ENCODE peak calls at places on chromosomes 13 and 19, in five cellular contexts. L is IMR-90, S is K562, Q is HepG2, R is H1. Y is an unnamed sample.

GRCh38 chr19:10979950-10980349 is 19.1 kb downstream of the SMARCA4 start:
- DNase-seq in S (no peak), R (no peak), Q (no peak), L (no peak), Y (no peak)

GRCh38 chr13:44758595-44759221 is 182.6 kb upstream of the TSC22D1 start:
- DNase-seq in L (peak), Q (peak), S (no peak), R (no peak), Y (peak)

GRCh38 chr19:44582581-44583265 is 30.6 kb upstream of the IGSF23 start:
- DNase-seq in Q (no peak), L (no peak), R (peak), S (peak), Y (peak)

GRCh38 chr19:13085673-13086072 is 17.0 kb downstream of the LYL1 start:
- DNase-seq in S (peak), R (no peak), L (no peak), Q (no peak), Y (no peak)

GRCh38 chr19:33444993-33445751 is 71.7 kb downstream of the CEBPG start:
- DNase-seq in R (no peak), S (no peak), Q (no peak), L (peak), Y (no peak)

GRCh38 chr19:13169769-13170168 is 19.6 kb downstream of the IER2 start:
- DNase-seq in L (peak), R (no peak), Q (no peak), S (no peak), Y (peak)

GRCh38 chr13:35771898-35772297 is 295.4 kb upstream of the MAB21L1 start:
- DNase-seq in Q (no peak), L (peak), R (no peak), S (no peak), Y (no peak)

GRCh38 chr13:75222031-75222430 is 259.9 kb downstream of the TBC1D4 start:
- DNase-seq in S (no peak), Q (no peak), R (no peak), L (peak), Y (no peak)

GRCh38 chr19:8005534-8006256 is at the start of gene ELAVL1:
- DNase-seq in R (peak), L (peak), S (peak), Q (peak), Y (peak)

GRCh38 chr13:44116562-44117315 is 237.0 kb downstream of the LACC1 start:
- DNase-seq in Q (no peak), R (peak), S (no peak), L (peak), Y (no peak)

GRCh38 chr13:24138911-24139310 is 21.6 kb upstream of the SPATA13 start:
- DNase-seq in R (no peak), S (no peak), Q (no peak), L (no peak), Y (no peak)

GRCh38 chr13:76223565-76223964 is 587.4 kb downstream of the LMO7 start:
- DNase-seq in Q (no peak), R (no peak), L (no peak), S (no peak), Y (no peak)

GRCh38 chr19:37963190-37963947 is 56.4 kb downstream of the SIPA1L3 start:
- DNase-seq in R (no peak), S (no peak), Q (peak), L (peak), Y (no peak)

GRCh38 chr19:38383184-38383583 is 4.7 kb downstream of the GGN start:
- DNase-seq in R (no peak), S (no peak), Q (no peak), L (no peak), Y (no peak)

GRCh38 chr13:45833663-45834062 is 17.9 kb downstream of the SIAH3 start:
- DNase-seq in Q (no peak), L (peak), R (peak), S (no peak), Y (no peak)
- TF ChIP-seq MAFK in Q (no peak), L (no peak), R (no peak), S (no peak), Y (no peak)

GRCh38 chr19:42313840-42314755 is 989 bp downstream of the TMEM145 start:
- DNase-seq in L (no peak), Q (no peak), S (no peak), R (no peak), Y (no peak)

GRCh38 chr19:42312370-42312769 is 739 bp upstream of the TMEM145 start:
- DNase-seq in L (no peak), R (no peak), Q (no peak), S (no peak), Y (no peak)

GRCh38 chr19:42309686-42310085 is 3.4 kb upstream of the TMEM145 start:
- DNase-seq in L (no peak), Q (no peak), R (no peak), S (no peak), Y (no peak)

GRCh38 chr19:42313096-42313839 is at the start of gene TMEM145:
- DNase-seq in L (peak), R (peak), Q (no peak), S (peak), Y (peak)

GRCh38 chr19:42311612-42312160 is 1.4 kb upstream of the TMEM145 start:
- DNase-seq in L (no peak), R (peak), S (peak), Q (no peak), Y (peak)
- TF ChIP-seq MAFK in L (no peak), R (no peak), S (no peak), Q (no peak), Y (no peak)

GRCh38 chr13:30638301-30638700 is 20.6 kb downstream of the USPL1 start:
- DNase-seq in L (no peak), Q (no peak), R (no peak), S (no peak), Y (no peak)
- TF ChIP-seq MAFK in L (no peak), Q (no peak), R (no peak), S (no peak), Y (no peak)

GRCh38 chr19:32176591-32176990 is 168.8 kb upstream of the ZNF507 start:
- DNase-seq in S (no peak), R (no peak), L (no peak), Q (no peak), Y (no peak)

GRCh38 chr19:32178401-32178800 is 167.0 kb upstream of the ZNF507 start:
- DNase-seq in L (no peak), Q (no peak), R (no peak), S (no peak), Y (no peak)

GRCh38 chr19:32177686-32178085 is 167.7 kb upstream of the ZNF507 start:
- DNase-seq in S (no peak), L (no peak), Q (no peak), R (no peak), Y (no peak)

GRCh38 chr19:32181356-32181920 is 164.0 kb upstream of the ZNF507 start:
- DNase-seq in L (no peak), Q (no peak), S (no peak), R (no peak), Y (no peak)

DNA sequence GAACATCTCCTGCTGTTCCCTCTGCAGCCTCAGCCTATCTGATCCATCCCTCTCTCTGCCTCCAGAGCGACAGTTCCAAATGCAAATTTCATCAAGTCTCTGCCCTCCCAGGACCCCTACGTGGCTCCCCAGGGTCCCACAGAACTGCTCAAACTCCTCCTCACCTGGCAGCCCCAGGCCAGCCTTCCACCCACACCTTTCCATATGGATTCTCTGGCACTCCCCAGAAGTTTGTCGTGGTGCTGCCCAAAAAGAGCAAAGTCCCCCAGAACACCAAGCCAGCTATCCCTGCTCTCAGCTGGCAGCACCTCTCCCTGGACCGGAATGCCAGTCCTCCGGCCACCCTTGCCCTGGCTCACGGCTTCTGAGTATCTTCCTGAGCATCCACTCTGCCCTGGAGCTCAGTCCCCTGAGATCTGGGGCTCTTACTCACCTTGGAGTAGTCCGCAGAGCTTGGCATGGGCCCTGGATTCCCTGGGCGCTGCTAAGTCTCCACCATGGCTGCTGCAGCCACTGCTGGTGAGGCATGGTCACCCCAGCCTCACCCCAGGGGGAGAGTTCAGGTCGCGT is 166.5 kb upstream of the ZNF507 start:
- DNase-seq in R (peak), L (no peak), Q (no peak), S (no peak), Y (no peak)
- TF ChIP-seq MAFK in R (no peak), L (no peak), Q (no peak), S (no peak), Y (no peak)

GRCh38 chr19:15423130-15423529 is 4.3 kb upstream of the AKAP8L start:
- DNase-seq in R (no peak), L (no peak), Q (no peak), S (no peak), Y (no peak)

GRCh38 chr19:15425321-15425950 is 6.6 kb upstream of the AKAP8L start:
- DNase-seq in S (no peak), Q (no peak), R (no peak), L (no peak), Y (no peak)

GRCh38 chr19:15424121-15424520 is 5.3 kb upstream of the AKAP8L start:
- DNase-seq in Q (no peak), R (no peak), L (no peak), S (no peak), Y (no peak)

GRCh38 chr19:15426485-15427349 is 7.9 kb upstream of the AKAP8L start:
- DNase-seq in Q (no peak), R (no peak), L (no peak), S (peak), Y (peak)

DNA sequence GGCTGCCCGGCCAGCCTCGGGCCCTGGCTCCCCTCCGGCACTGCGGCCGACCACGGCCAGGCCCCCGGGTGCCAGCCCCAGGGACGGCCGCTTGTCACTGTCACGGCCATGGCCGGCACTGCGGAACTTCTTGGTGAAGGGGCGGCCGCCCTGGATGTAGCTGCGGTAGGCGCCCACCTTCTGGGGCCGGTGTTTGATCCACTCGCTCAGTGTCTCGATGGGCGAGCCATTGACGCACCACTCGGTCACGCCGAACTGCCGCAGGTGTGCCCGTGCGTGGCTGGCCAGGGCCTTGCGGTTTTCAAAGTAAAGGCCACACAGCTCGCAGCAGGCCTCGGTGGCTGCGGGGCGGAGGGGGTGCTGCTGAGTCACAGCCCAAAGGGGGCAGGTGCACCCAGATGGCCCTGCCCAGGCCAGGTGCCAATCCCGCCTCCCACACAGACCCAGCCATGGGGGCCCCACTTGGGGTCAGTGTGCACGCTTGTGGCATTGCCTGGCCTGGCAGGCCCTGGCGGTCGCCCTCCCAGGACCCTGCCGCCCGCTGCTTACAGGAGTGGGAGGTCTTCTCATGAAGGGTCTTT is 6.0 kb upstream of the AKAP8L start:
- DNase-seq in R (no peak), L (no peak), Q (no peak), S (no peak), Y (no peak)
- TF ChIP-seq MAFK in R (no peak), L (no peak), Q (no peak), S (no peak), Y (no peak)

GRCh38 chr13:31639443-31640163 is 99.7 kb upstream of the RXFP2 start:
- DNase-seq in Q (no peak), R (no peak), L (peak), S (no peak), Y (no peak)

GRCh38 chr13:31638577-31638976 is 100.7 kb upstream of the RXFP2 start:
- DNase-seq in L (peak), Q (no peak), R (no peak), S (no peak), Y (no peak)
- TF ChIP-seq MAFK in L (no peak), Q (no peak), R (no peak), S (no peak), Y (no peak)

GRCh38 chr19:46631481-46631880 is 4.5 kb downstream of the GNG8 start:
- DNase-seq in S (no peak), L (peak), Q (no peak), R (no peak), Y (no peak)
- TF ChIP-seq MAFK in S (no peak), L (no peak), Q (no peak), R (no peak), Y (no peak)

DNA sequence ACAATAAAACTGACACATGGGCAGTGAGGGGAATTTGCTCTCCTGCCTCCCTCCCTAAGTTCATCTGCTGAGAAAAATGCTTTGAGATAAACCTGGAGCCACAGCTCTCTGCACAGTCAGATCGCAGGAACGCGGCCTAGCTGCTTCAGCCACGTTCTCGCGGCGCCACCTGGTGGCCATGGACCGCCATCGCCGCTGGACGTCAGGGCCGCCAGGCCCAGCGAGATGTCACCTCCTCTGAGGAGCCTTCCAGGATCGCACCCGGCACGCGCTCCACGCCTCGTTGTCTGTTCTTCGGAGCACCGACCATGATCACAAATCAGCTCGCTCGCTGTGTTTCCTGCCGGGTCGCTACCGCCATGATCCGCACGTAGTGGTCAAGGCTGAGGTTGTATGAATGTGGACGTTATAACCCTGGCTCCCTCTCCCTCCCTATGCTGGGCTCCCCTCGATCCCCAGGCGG is 20.6 kb upstream of the USP29 start:
- DNase-seq in S (peak), R (peak), L (peak), Q (peak), Y (peak)
- TF ChIP-seq MAFK in S (no peak), R (no peak), L (no peak), Q (no peak), Y (no peak)